ENCODE peak calls at places on chromosomes 5 and 9, in six cellular contexts. One of them, this sample, is unnamed.

GRCh38 chr5:104179057-104179456 is 616.5 kb upstream of the NUDT12 start:
- DNase-seq in substantia nigra: peak
- DNase-seq in head of caudate nucleus: peak
- DNase-seq in NCI-H1092: no peak
- DNase-seq in mesendoderm: peak
- DNase-seq in activated CD4-positive, alpha-beta T cell treated with anti-CD3 and anti-CD28 coated beads, Interleukin-2, amount 50 U/mL, for 4 hours: no peak
- DNase-seq in this sample: no peak

GRCh38 chr5:80246995-80247729 is 8.7 kb downstream of the SERINC5 start:
- DNase-seq in head of caudate nucleus: peak
- DNase-seq in NCI-H1092: no peak
- DNase-seq in mesendoderm: peak
- DNase-seq in activated CD4-positive, alpha-beta T cell treated with anti-CD3 and anti-CD28 coated beads, Interleukin-2, amount 50 U/mL, for 4 hours: peak
- DNase-seq in substantia nigra: no peak
- DNase-seq in this sample: no peak

GRCh38 chr5:97951139-97951538 is 768.1 kb upstream of the RIOK2 start:
- DNase-seq in head of caudate nucleus: no peak
- DNase-seq in substantia nigra: no peak
- DNase-seq in mesendoderm: no peak
- DNase-seq in NCI-H1092: no peak
- DNase-seq in activated CD4-positive, alpha-beta T cell treated with anti-CD3 and anti-CD28 coated beads, Interleukin-2, amount 50 U/mL, for 4 hours: no peak
- DNase-seq in this sample: no peak

GRCh38 chr9:15135167-15135792 is 171.7 kb downstream of the TTC39B start:
- DNase-seq in NCI-H1092: peak
- DNase-seq in substantia nigra: peak
- DNase-seq in activated CD4-positive, alpha-beta T cell treated with anti-CD3 and anti-CD28 coated beads, Interleukin-2, amount 50 U/mL, for 4 hours: peak
- DNase-seq in head of caudate nucleus: peak
- DNase-seq in mesendoderm: peak
- DNase-seq in this sample: peak

GRCh38 chr5:149492781-149493180 is 58.5 kb downstream of the CSNK1A1 start:
- DNase-seq in head of caudate nucleus: no peak
- DNase-seq in NCI-H1092: no peak
- DNase-seq in mesendoderm: no peak
- DNase-seq in activated CD4-positive, alpha-beta T cell treated with anti-CD3 and anti-CD28 coated beads, Interleukin-2, amount 50 U/mL, for 4 hours: no peak
- DNase-seq in substantia nigra: no peak
- DNase-seq in this sample: no peak

GRCh38 chr5:100584069-100584468 is 48.9 kb downstream of the FAM174A start:
- DNase-seq in activated CD4-positive, alpha-beta T cell treated with anti-CD3 and anti-CD28 coated beads, Interleukin-2, amount 50 U/mL, for 4 hours: no peak
- DNase-seq in mesendoderm: no peak
- DNase-seq in substantia nigra: no peak
- DNase-seq in head of caudate nucleus: no peak
- DNase-seq in NCI-H1092: no peak
- DNase-seq in this sample: no peak

GRCh38 chr5:146461319-146461718 is 14.2 kb downstream of the TCERG1 start:
- DNase-seq in mesendoderm: no peak
- DNase-seq in substantia nigra: no peak
- DNase-seq in activated CD4-positive, alpha-beta T cell treated with anti-CD3 and anti-CD28 coated beads, Interleukin-2, amount 50 U/mL, for 4 hours: no peak
- DNase-seq in head of caudate nucleus: no peak
- DNase-seq in NCI-H1092: no peak
- DNase-seq in this sample: no peak

GRCh38 chr5:51860532-51861018 is 477.3 kb downstream of the ISL1 start:
- DNase-seq in substantia nigra: no peak
- DNase-seq in head of caudate nucleus: no peak
- DNase-seq in mesendoderm: no peak
- DNase-seq in NCI-H1092: no peak
- DNase-seq in activated CD4-positive, alpha-beta T cell treated with anti-CD3 and anti-CD28 coated beads, Interleukin-2, amount 50 U/mL, for 4 hours: no peak
- DNase-seq in this sample: no peak

GRCh38 chr5:55063220-55063863 is 39.1 kb upstream of the GZMA start:
- DNase-seq in NCI-H1092: no peak
- DNase-seq in mesendoderm: no peak
- DNase-seq in head of caudate nucleus: no peak
- DNase-seq in activated CD4-positive, alpha-beta T cell treated with anti-CD3 and anti-CD28 coated beads, Interleukin-2, amount 50 U/mL, for 4 hours: no peak
- DNase-seq in substantia nigra: no peak
- DNase-seq in this sample: no peak

GRCh38 chr9:83396348-83396747 is 141.9 kb downstream of the FRMD3 start:
- DNase-seq in activated CD4-positive, alpha-beta T cell treated with anti-CD3 and anti-CD28 coated beads, Interleukin-2, amount 50 U/mL, for 4 hours: no peak
- DNase-seq in mesendoderm: no peak
- DNase-seq in head of caudate nucleus: no peak
- DNase-seq in NCI-H1092: no peak
- DNase-seq in substantia nigra: no peak
- DNase-seq in this sample: no peak

GRCh38 chr9:92637331-92637730 is 32.6 kb downstream of the IPPK start:
- DNase-seq in mesendoderm: no peak
- DNase-seq in substantia nigra: no peak
- DNase-seq in NCI-H1092: no peak
- DNase-seq in activated CD4-positive, alpha-beta T cell treated with anti-CD3 and anti-CD28 coated beads, Interleukin-2, amount 50 U/mL, for 4 hours: no peak
- DNase-seq in head of caudate nucleus: peak
- DNase-seq in this sample: no peak

GRCh38 chr9:136345281-136346156 is 18.0 kb downstream of the DNLZ start:
- DNase-seq in mesendoderm: peak
- DNase-seq in substantia nigra: peak
- DNase-seq in activated CD4-positive, alpha-beta T cell treated with anti-CD3 and anti-CD28 coated beads, Interleukin-2, amount 50 U/mL, for 4 hours: no peak
- DNase-seq in head of caudate nucleus: peak
- DNase-seq in NCI-H1092: no peak
- DNase-seq in this sample: no peak

GRCh38 chr5:38413696-38414095 is 142.8 kb downstream of the LIFR start:
- DNase-seq in activated CD4-positive, alpha-beta T cell treated with anti-CD3 and anti-CD28 coated beads, Interleukin-2, amount 50 U/mL, for 4 hours: no peak
- DNase-seq in head of caudate nucleus: no peak
- DNase-seq in substantia nigra: no peak
- DNase-seq in NCI-H1092: no peak
- DNase-seq in mesendoderm: no peak
- DNase-seq in this sample: no peak

GRCh38 chr5:113052041-113052795 is 75.6 kb downstream of the DCP2 start:
- DNase-seq in activated CD4-positive, alpha-beta T cell treated with anti-CD3 and anti-CD28 coated beads, Interleukin-2, amount 50 U/mL, for 4 hours: no peak
- DNase-seq in mesendoderm: no peak
- DNase-seq in head of caudate nucleus: no peak
- DNase-seq in NCI-H1092: no peak
- DNase-seq in substantia nigra: no peak
- DNase-seq in this sample: no peak

GRCh38 chr5:95730730-95731570 is at the start of gene RHOBTB3:
- DNase-seq in activated CD4-positive, alpha-beta T cell treated with anti-CD3 and anti-CD28 coated beads, Interleukin-2, amount 50 U/mL, for 4 hours: no peak
- DNase-seq in mesendoderm: peak
- DNase-seq in NCI-H1092: peak
- DNase-seq in substantia nigra: peak
- DNase-seq in head of caudate nucleus: peak
- DNase-seq in this sample: peak